ENCODE peak calls at places on chromosomes 7 and 10, in eight cellular contexts. One of them, this sample, is unnamed. For H3K4me1, the result is how much of the 10 kb centered on the place peaks cover.

GRCh38 chr7:43702974-43703373 is 26.3 kb downstream of the COA1 start:
- DNase-seq in hepatocyte: no peak
- DNase-seq in transverse colon: no peak
- DNase-seq in small intestine: no peak
- DNase-seq in heart right ventricle: no peak
- DNase-seq in mammary epithelial cell: no peak
- DNase-seq in pancreas: no peak
- DNase-seq in A673: no peak
- DNase-seq in this sample: no peak

GRCh38 chr10:114905450-114905849 is 32.5 kb upstream of the TRUB1 start:
- DNase-seq in hepatocyte: no peak
- DNase-seq in small intestine: no peak
- DNase-seq in heart right ventricle: no peak
- DNase-seq in pancreas: no peak
- DNase-seq in transverse colon: no peak
- DNase-seq in mammary epithelial cell: peak
- DNase-seq in A673: peak
- DNase-seq in this sample: no peak

GRCh38 chr10:66625709-66626590 is 299.9 kb upstream of the LRRTM3 start:
- DNase-seq in A673: no peak
- DNase-seq in pancreas: no peak
- DNase-seq in mammary epithelial cell: no peak
- DNase-seq in hepatocyte: no peak
- DNase-seq in small intestine: no peak
- DNase-seq in transverse colon: no peak
- DNase-seq in heart right ventricle: no peak
- DNase-seq in this sample: no peak

GRCh38 chr7:87217983-87218653 is 1.4 kb downstream of the TMEM243 start:
- DNase-seq in A673: no peak
- DNase-seq in mammary epithelial cell: no peak
- DNase-seq in hepatocyte: no peak
- DNase-seq in small intestine: peak
- DNase-seq in heart right ventricle: no peak
- DNase-seq in pancreas: no peak
- DNase-seq in transverse colon: no peak
- DNase-seq in this sample: no peak

GRCh38 chr10:63562857-63563256 is 41.7 kb downstream of the REEP3 start:
- DNase-seq in mammary epithelial cell: no peak
- DNase-seq in transverse colon: no peak
- DNase-seq in heart right ventricle: no peak
- DNase-seq in hepatocyte: no peak
- DNase-seq in A673: no peak
- DNase-seq in pancreas: no peak
- DNase-seq in small intestine: no peak
- DNase-seq in this sample: no peak

GRCh38 chr7:32357535-32358277 is 132.5 kb downstream of the LSM5 start:
- DNase-seq in hepatocyte: no peak
- DNase-seq in heart right ventricle: no peak
- DNase-seq in mammary epithelial cell: peak
- DNase-seq in A673: no peak
- DNase-seq in pancreas: no peak
- DNase-seq in small intestine: peak
- DNase-seq in transverse colon: no peak
- DNase-seq in this sample: no peak

GRCh38 chr7:7181519-7182155 is 707 bp upstream of the C1GALT1 start:
- DNase-seq in hepatocyte: peak
- DNase-seq in small intestine: peak
- DNase-seq in A673: no peak
- DNase-seq in mammary epithelial cell: no peak
- DNase-seq in transverse colon: peak
- DNase-seq in heart right ventricle: no peak
- DNase-seq in pancreas: no peak
- DNase-seq in this sample: peak

GRCh38 chr7:42722726-42723125 is 189.1 kb downstream of the C7orf25 start:
- DNase-seq in heart right ventricle: no peak
- DNase-seq in hepatocyte: no peak
- DNase-seq in A673: no peak
- DNase-seq in transverse colon: no peak
- DNase-seq in mammary epithelial cell: no peak
- DNase-seq in pancreas: no peak
- DNase-seq in small intestine: no peak
- DNase-seq in this sample: no peak

GRCh38 chr10:42942279-42942932 is 134.5 kb upstream of the RET start:
- DNase-seq in mammary epithelial cell: no peak
- DNase-seq in heart right ventricle: no peak
- DNase-seq in small intestine: no peak
- DNase-seq in hepatocyte: no peak
- DNase-seq in transverse colon: no peak
- DNase-seq in pancreas: peak
- DNase-seq in A673: no peak
- DNase-seq in this sample: no peak

GRCh38 chr7:16644157-16644556 is 1.4 kb downstream of the ANKMY2 start:
- DNase-seq in small intestine: no peak
- DNase-seq in heart right ventricle: no peak
- DNase-seq in hepatocyte: peak
- DNase-seq in pancreas: no peak
- DNase-seq in mammary epithelial cell: no peak
- DNase-seq in transverse colon: no peak
- DNase-seq in A673: no peak
- DNase-seq in this sample: no peak

GRCh38 chr10:122333037-122333436 is 41.5 kb upstream of the PLEKHA1 start:
- DNase-seq in mammary epithelial cell: no peak
- DNase-seq in small intestine: no peak
- DNase-seq in heart right ventricle: no peak
- DNase-seq in A673: no peak
- DNase-seq in hepatocyte: no peak
- DNase-seq in pancreas: no peak
- DNase-seq in transverse colon: no peak
- DNase-seq in this sample: no peak

GRCh38 chr7:121395961-121396757 is at the start of gene FAM3C:
- DNase-seq in heart right ventricle: peak
- DNase-seq in hepatocyte: peak
- DNase-seq in pancreas: peak
- DNase-seq in A673: peak
- DNase-seq in mammary epithelial cell: peak
- DNase-seq in transverse colon: peak
- DNase-seq in small intestine: peak
- DNase-seq in this sample: peak

GRCh38 chr7:33753881-33754525 is 151.3 kb upstream of the BMPER start:
- DNase-seq in pancreas: no peak
- DNase-seq in hepatocyte: no peak
- DNase-seq in transverse colon: no peak
- DNase-seq in small intestine: no peak
- DNase-seq in heart right ventricle: no peak
- DNase-seq in A673: no peak
- DNase-seq in mammary epithelial cell: no peak
- DNase-seq in this sample: no peak

GRCh38 chr10:100516847-100517246 is 2.8 kb downstream of the SEC31B start:
- DNase-seq in transverse colon: no peak
- DNase-seq in heart right ventricle: no peak
- DNase-seq in small intestine: no peak
- DNase-seq in mammary epithelial cell: no peak
- DNase-seq in pancreas: no peak
- DNase-seq in A673: no peak
- DNase-seq in hepatocyte: no peak
- DNase-seq in this sample: no peak

GRCh38 chr7:6623589-6624245 is 8.3 kb downstream of the ZNF853 start:
- DNase-seq in small intestine: no peak
- DNase-seq in hepatocyte: no peak
- DNase-seq in pancreas: no peak
- DNase-seq in heart right ventricle: no peak
- DNase-seq in A673: no peak
- DNase-seq in mammary epithelial cell: no peak
- DNase-seq in transverse colon: no peak
- DNase-seq in this sample: no peak

GRCh38 chr10:132918264-132918616 is 24.1 kb downstream of the CFAP46 start:
- DNase-seq in A673: no peak
- DNase-seq in mammary epithelial cell: no peak
- DNase-seq in heart right ventricle: no peak
- DNase-seq in hepatocyte: no peak
- DNase-seq in small intestine: no peak
- DNase-seq in pancreas: no peak
- DNase-seq in transverse colon: no peak
- DNase-seq in this sample: no peak

GRCh38 chr7:20798081-20798693 is 11.5 kb upstream of the SP8 start:
- DNase-seq in heart right ventricle: peak
- DNase-seq in hepatocyte: peak
- DNase-seq in pancreas: peak
- DNase-seq in transverse colon: peak
- DNase-seq in A673: peak
- DNase-seq in mammary epithelial cell: peak
- DNase-seq in small intestine: peak
- DNase-seq in this sample: no peak

GRCh38 chr10:32954080-32954479 is 4.0 kb downstream of the ITGB1 start:
- DNase-seq in A673: no peak
- DNase-seq in hepatocyte: no peak
- DNase-seq in heart right ventricle: no peak
- DNase-seq in pancreas: no peak
- DNase-seq in small intestine: no peak
- DNase-seq in mammary epithelial cell: no peak
- DNase-seq in transverse colon: no peak
- DNase-seq in this sample: no peak
- H3K4me1 ChIP-seq in A673: half or more
- H3K4me1 ChIP-seq in hepatocyte: under half
- H3K4me1 ChIP-seq in heart right ventricle: half or more
- H3K4me1 ChIP-seq in pancreas: half or more
- H3K4me1 ChIP-seq in small intestine: under half
- H3K4me1 ChIP-seq in mammary epithelial cell: under half
- H3K4me1 ChIP-seq in transverse colon: under half
- H3K4me1 ChIP-seq in this sample: half or more

GRCh38 chr7:155282671-155283070 is 15.0 kb upstream of the INSIG1 start:
- DNase-seq in transverse colon: peak
- DNase-seq in pancreas: no peak
- DNase-seq in mammary epithelial cell: no peak
- DNase-seq in A673: peak
- DNase-seq in heart right ventricle: no peak
- DNase-seq in small intestine: no peak
- DNase-seq in hepatocyte: no peak
- DNase-seq in this sample: peak

GRCh38 chr7:155285423-155286220 is 12.1 kb upstream of the INSIG1 start:
- DNase-seq in mammary epithelial cell: no peak
- DNase-seq in transverse colon: no peak
- DNase-seq in hepatocyte: no peak
- DNase-seq in A673: no peak
- DNase-seq in pancreas: no peak
- DNase-seq in small intestine: no peak
- DNase-seq in heart right ventricle: no peak
- DNase-seq in this sample: no peak

GRCh38 chr7:155287229-155287935 is 10.3 kb upstream of the INSIG1 start:
- DNase-seq in small intestine: no peak
- DNase-seq in hepatocyte: no peak
- DNase-seq in A673: no peak
- DNase-seq in heart right ventricle: no peak
- DNase-seq in transverse colon: no peak
- DNase-seq in pancreas: no peak
- DNase-seq in mammary epithelial cell: no peak
- DNase-seq in this sample: no peak

GRCh38 chr7:155283565-155284194 is 14.0 kb upstream of the INSIG1 start:
- DNase-seq in transverse colon: no peak
- DNase-seq in pancreas: no peak
- DNase-seq in heart right ventricle: no peak
- DNase-seq in small intestine: no peak
- DNase-seq in A673: no peak
- DNase-seq in mammary epithelial cell: no peak
- DNase-seq in hepatocyte: no peak
- DNase-seq in this sample: no peak

DNA sequence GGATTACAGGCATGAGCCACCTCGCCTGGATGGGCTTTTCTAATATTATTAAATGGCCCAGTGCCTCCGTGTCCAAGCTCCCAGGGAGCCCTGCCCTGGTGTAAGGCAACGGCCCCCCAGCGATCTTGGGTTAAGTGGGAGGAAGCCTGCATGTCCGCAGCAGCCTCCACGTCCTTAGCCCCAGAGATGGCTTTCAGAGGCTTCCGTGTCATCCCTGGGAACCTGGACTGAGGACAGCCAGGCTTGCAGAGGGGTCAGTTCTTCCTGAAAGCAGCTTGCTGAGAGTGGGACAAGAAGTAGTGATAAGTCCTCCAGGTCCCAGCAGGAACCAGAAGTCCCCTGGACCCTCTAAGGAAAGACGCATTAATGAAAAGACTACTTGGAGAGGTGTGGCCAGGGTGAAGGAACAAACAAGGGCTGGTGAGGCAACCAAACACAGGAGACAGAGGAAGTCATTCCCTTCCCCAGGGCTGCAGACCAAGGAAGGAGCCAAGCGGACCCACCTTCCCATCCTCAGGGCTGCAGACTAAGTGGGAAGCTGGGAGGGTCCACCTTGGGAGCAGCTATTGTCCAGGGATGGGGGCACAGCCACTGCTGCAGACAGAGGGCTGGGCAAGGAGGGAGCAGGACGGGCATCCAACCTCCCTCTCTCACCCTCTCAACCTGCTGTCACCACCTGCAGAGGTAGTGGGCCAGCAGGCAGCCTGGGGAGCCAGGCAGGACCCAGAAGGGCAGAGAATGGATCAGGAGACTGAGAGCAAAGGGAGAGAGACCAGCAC is 13.0 kb upstream of the INSIG1 start:
- DNase-seq in mammary epithelial cell: no peak
- DNase-seq in small intestine: no peak
- DNase-seq in pancreas: no peak
- DNase-seq in transverse colon: no peak
- DNase-seq in A673: no peak
- DNase-seq in heart right ventricle: no peak
- DNase-seq in hepatocyte: no peak
- DNase-seq in this sample: no peak
- H3K4me1 ChIP-seq in mammary epithelial cell: under half
- H3K4me1 ChIP-seq in small intestine: under half
- H3K4me1 ChIP-seq in pancreas: under half
- H3K4me1 ChIP-seq in transverse colon: under half
- H3K4me1 ChIP-seq in A673: under half
- H3K4me1 ChIP-seq in heart right ventricle: under half
- H3K4me1 ChIP-seq in hepatocyte: under half
- H3K4me1 ChIP-seq in this sample: under half

DNA sequence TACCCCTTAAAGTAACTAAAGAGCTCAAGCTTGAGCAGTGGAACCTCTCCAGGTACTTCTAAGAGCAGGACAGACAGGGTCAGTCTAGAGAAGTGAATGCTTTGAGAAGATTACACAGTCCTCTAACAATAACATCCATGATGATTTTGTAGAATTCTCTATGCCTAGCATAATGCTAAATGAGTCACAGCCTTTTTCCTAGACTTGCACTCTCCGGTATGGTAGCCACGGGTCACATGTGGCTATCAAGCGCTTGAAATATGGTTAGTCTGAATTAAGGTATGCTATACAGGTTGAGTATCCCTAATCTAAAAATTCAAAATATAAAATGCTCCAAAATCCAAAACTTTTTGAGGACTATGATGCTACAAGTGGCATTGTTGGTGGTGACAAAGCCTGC is 166.6 kb upstream of the MKLN1 start:
- DNase-seq in pancreas: no peak
- DNase-seq in transverse colon: no peak
- DNase-seq in hepatocyte: no peak
- DNase-seq in mammary epithelial cell: no peak
- DNase-seq in A673: no peak
- DNase-seq in small intestine: no peak
- DNase-seq in heart right ventricle: no peak
- DNase-seq in this sample: no peak
- H3K4me1 ChIP-seq in pancreas: under half
- H3K4me1 ChIP-seq in transverse colon: under half
- H3K4me1 ChIP-seq in hepatocyte: under half
- H3K4me1 ChIP-seq in mammary epithelial cell: under half
- H3K4me1 ChIP-seq in A673: under half
- H3K4me1 ChIP-seq in small intestine: under half
- H3K4me1 ChIP-seq in heart right ventricle: under half
- H3K4me1 ChIP-seq in this sample: under half

GRCh38 chr10:124467165-124467564 is 5.5 kb downstream of the LHPP start:
- DNase-seq in small intestine: no peak
- DNase-seq in transverse colon: no peak
- DNase-seq in mammary epithelial cell: no peak
- DNase-seq in hepatocyte: no peak
- DNase-seq in A673: no peak
- DNase-seq in heart right ventricle: no peak
- DNase-seq in pancreas: no peak
- DNase-seq in this sample: no peak
- H3K4me1 ChIP-seq in small intestine: under half
- H3K4me1 ChIP-seq in transverse colon: under half
- H3K4me1 ChIP-seq in mammary epithelial cell: under half
- H3K4me1 ChIP-seq in hepatocyte: under half
- H3K4me1 ChIP-seq in A673: under half
- H3K4me1 ChIP-seq in heart right ventricle: under half
- H3K4me1 ChIP-seq in pancreas: under half
- H3K4me1 ChIP-seq in this sample: under half